ENCODE peak calls at places on chromosomes 16 and 17, in seven cellular contexts. One of them, this sample, is unnamed.

GRCh38 chr16:26569793-26570192 is 496.9 kb upstream of the C16orf82 start:
- DNase-seq in SK-N-SH: no peak
- DNase-seq in mucosa of descending colon: no peak
- DNase-seq in cardiac muscle cell: peak
- DNase-seq in tibial nerve: no peak
- DNase-seq in kidney epithelial cell: no peak
- DNase-seq in lung: no peak
- DNase-seq in this sample: no peak

GRCh38 chr16:47779201-47780016 is 318.3 kb downstream of the PHKB start:
- DNase-seq in SK-N-SH: no peak
- DNase-seq in mucosa of descending colon: peak
- DNase-seq in cardiac muscle cell: no peak
- DNase-seq in tibial nerve: no peak
- DNase-seq in kidney epithelial cell: no peak
- DNase-seq in lung: no peak
- DNase-seq in this sample: no peak

GRCh38 chr16:77888786-77889185 is 100.4 kb downstream of the VAT1L start:
- DNase-seq in SK-N-SH: no peak
- DNase-seq in mucosa of descending colon: no peak
- DNase-seq in cardiac muscle cell: no peak
- DNase-seq in tibial nerve: no peak
- DNase-seq in kidney epithelial cell: no peak
- DNase-seq in lung: no peak
- DNase-seq in this sample: no peak

GRCh38 chr17:82356028-82356427 is 3.0 kb upstream of the TEX19 start:
- DNase-seq in SK-N-SH: no peak
- DNase-seq in mucosa of descending colon: no peak
- DNase-seq in cardiac muscle cell: no peak
- DNase-seq in tibial nerve: no peak
- DNase-seq in kidney epithelial cell: peak
- DNase-seq in lung: peak
- DNase-seq in this sample: no peak

GRCh38 chr17:14299261-14300093 is 1.4 kb upstream of the HS3ST3B1 start:
- DNase-seq in SK-N-SH: no peak
- DNase-seq in mucosa of descending colon: peak
- DNase-seq in cardiac muscle cell: peak
- DNase-seq in tibial nerve: no peak
- DNase-seq in kidney epithelial cell: no peak
- DNase-seq in lung: peak
- DNase-seq in this sample: no peak

GRCh38 chr17:80840011-80840410 is 151.6 kb upstream of the CHMP6 start:
- DNase-seq in SK-N-SH: no peak
- DNase-seq in mucosa of descending colon: peak
- DNase-seq in cardiac muscle cell: no peak
- DNase-seq in tibial nerve: no peak
- DNase-seq in kidney epithelial cell: no peak
- DNase-seq in lung: no peak
- DNase-seq in this sample: no peak

GRCh38 chr16:27209591-27209990 is 6.3 kb downstream of the KDM8 start:
- DNase-seq in SK-N-SH: no peak
- DNase-seq in mucosa of descending colon: no peak
- DNase-seq in cardiac muscle cell: no peak
- DNase-seq in tibial nerve: no peak
- DNase-seq in kidney epithelial cell: no peak
- DNase-seq in lung: no peak
- DNase-seq in this sample: no peak

GRCh38 chr17:78138204-78139060 is 7.8 kb upstream of the C17orf99 start:
- DNase-seq in SK-N-SH: no peak
- DNase-seq in mucosa of descending colon: no peak
- DNase-seq in cardiac muscle cell: no peak
- DNase-seq in tibial nerve: no peak
- DNase-seq in kidney epithelial cell: no peak
- DNase-seq in lung: peak
- DNase-seq in this sample: no peak

GRCh38 chr16:14513389-14514107 is 116.5 kb downstream of the PARN start:
- DNase-seq in SK-N-SH: no peak
- DNase-seq in mucosa of descending colon: no peak
- DNase-seq in cardiac muscle cell: no peak
- DNase-seq in tibial nerve: no peak
- DNase-seq in kidney epithelial cell: no peak
- DNase-seq in lung: no peak
- DNase-seq in this sample: no peak

GRCh38 chr17:75878174-75878998 is at the start of gene TRIM47:
- DNase-seq in SK-N-SH: peak
- DNase-seq in mucosa of descending colon: peak
- DNase-seq in cardiac muscle cell: peak
- DNase-seq in tibial nerve: peak
- DNase-seq in kidney epithelial cell: no peak
- DNase-seq in lung: peak
- DNase-seq in this sample: no peak

GRCh38 chr17:30217746-30218245 is 17.7 kb downstream of the SLC6A4 start:
- DNase-seq in SK-N-SH: no peak
- DNase-seq in mucosa of descending colon: no peak
- DNase-seq in cardiac muscle cell: no peak
- DNase-seq in tibial nerve: no peak
- DNase-seq in kidney epithelial cell: no peak
- DNase-seq in lung: no peak
- DNase-seq in this sample: no peak

GRCh38 chr16:53898993-53899392 is 195.0 kb downstream of the FTO start:
- DNase-seq in SK-N-SH: no peak
- DNase-seq in mucosa of descending colon: no peak
- DNase-seq in cardiac muscle cell: no peak
- DNase-seq in tibial nerve: no peak
- DNase-seq in kidney epithelial cell: no peak
- DNase-seq in lung: no peak
- DNase-seq in this sample: no peak

GRCh38 chr17:74639704-74640142 is 16.2 kb upstream of the CD300E start:
- DNase-seq in SK-N-SH: no peak
- DNase-seq in mucosa of descending colon: no peak
- DNase-seq in cardiac muscle cell: no peak
- DNase-seq in tibial nerve: no peak
- DNase-seq in kidney epithelial cell: no peak
- DNase-seq in lung: no peak
- DNase-seq in this sample: no peak

GRCh38 chr16:23148513-23149266 is 562 bp downstream of the USP31 start:
- DNase-seq in SK-N-SH: peak
- DNase-seq in mucosa of descending colon: peak
- DNase-seq in cardiac muscle cell: peak
- DNase-seq in tibial nerve: peak
- DNase-seq in kidney epithelial cell: no peak
- DNase-seq in lung: peak
- DNase-seq in this sample: no peak

GRCh38 chr17:36008998-36009665 is 7.8 kb upstream of the CCL15 start:
- DNase-seq in SK-N-SH: peak
- DNase-seq in mucosa of descending colon: no peak
- DNase-seq in cardiac muscle cell: no peak
- DNase-seq in tibial nerve: no peak
- DNase-seq in kidney epithelial cell: no peak
- DNase-seq in lung: no peak
- DNase-seq in this sample: no peak

GRCh38 chr16:29779474-29779873 is 1.4 kb downstream of the ZG16 start:
- DNase-seq in SK-N-SH: no peak
- DNase-seq in mucosa of descending colon: peak
- DNase-seq in cardiac muscle cell: no peak
- DNase-seq in tibial nerve: no peak
- DNase-seq in kidney epithelial cell: no peak
- DNase-seq in lung: no peak
- DNase-seq in this sample: no peak

GRCh38 chr17:83122834-83123233 is 43.4 kb downstream of the METRNL start:
- DNase-seq in SK-N-SH: no peak
- DNase-seq in mucosa of descending colon: no peak
- DNase-seq in cardiac muscle cell: no peak
- DNase-seq in tibial nerve: no peak
- DNase-seq in kidney epithelial cell: no peak
- DNase-seq in lung: no peak
- DNase-seq in this sample: no peak

GRCh38 chr17:37388266-37388665 is 12.5 kb downstream of the C17orf78 start:
- DNase-seq in SK-N-SH: no peak
- DNase-seq in mucosa of descending colon: no peak
- DNase-seq in cardiac muscle cell: no peak
- DNase-seq in tibial nerve: no peak
- DNase-seq in kidney epithelial cell: no peak
- DNase-seq in lung: no peak
- DNase-seq in this sample: peak

GRCh38 chr17:37386462-37386861 is 10.7 kb downstream of the C17orf78 start:
- DNase-seq in SK-N-SH: no peak
- DNase-seq in mucosa of descending colon: no peak
- DNase-seq in cardiac muscle cell: no peak
- DNase-seq in tibial nerve: no peak
- DNase-seq in kidney epithelial cell: no peak
- DNase-seq in lung: no peak
- DNase-seq in this sample: no peak

GRCh38 chr17:37382056-37382455 is 6.3 kb downstream of the C17orf78 start:
- DNase-seq in SK-N-SH: no peak
- DNase-seq in mucosa of descending colon: no peak
- DNase-seq in cardiac muscle cell: no peak
- DNase-seq in tibial nerve: no peak
- DNase-seq in kidney epithelial cell: no peak
- DNase-seq in lung: no peak
- DNase-seq in this sample: no peak

GRCh38 chr17:37384560-37385160 is 8.9 kb downstream of the C17orf78 start:
- DNase-seq in SK-N-SH: no peak
- DNase-seq in mucosa of descending colon: no peak
- DNase-seq in cardiac muscle cell: no peak
- DNase-seq in tibial nerve: no peak
- DNase-seq in kidney epithelial cell: no peak
- DNase-seq in lung: no peak
- DNase-seq in this sample: no peak

DNA sequence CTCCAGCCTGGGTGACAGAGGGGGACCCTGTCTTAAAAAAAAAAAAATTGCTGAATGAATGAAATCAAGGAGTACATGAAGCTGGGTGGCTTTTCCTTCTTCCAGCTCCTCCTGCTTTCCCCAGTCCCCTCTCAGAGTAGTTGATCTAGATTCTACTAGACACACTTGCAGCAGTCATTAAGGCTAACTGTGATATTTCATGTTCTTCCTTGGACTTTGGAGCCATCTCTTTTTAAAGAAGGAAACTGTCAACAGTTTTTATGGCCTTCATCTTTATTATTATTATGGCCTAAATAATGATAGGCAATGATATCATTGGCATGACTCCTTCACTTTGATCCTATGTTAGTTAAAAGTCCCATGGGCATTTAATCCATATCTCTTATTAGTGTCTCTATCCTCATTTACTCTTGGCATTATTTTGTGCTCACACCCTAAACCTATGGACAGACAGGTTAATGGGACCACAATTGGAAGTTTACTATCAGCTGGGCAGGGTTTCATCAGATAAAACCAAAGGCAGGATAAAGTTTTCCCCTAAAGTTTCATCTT is 9.7 kb downstream of the C17orf78 start:
- DNase-seq in SK-N-SH: no peak
- DNase-seq in mucosa of descending colon: no peak
- DNase-seq in cardiac muscle cell: no peak
- DNase-seq in tibial nerve: no peak
- DNase-seq in kidney epithelial cell: no peak
- DNase-seq in lung: no peak
- DNase-seq in this sample: no peak
- TF ChIP-seq CTCF in SK-N-SH: no peak
- TF ChIP-seq CTCF in mucosa of descending colon: no peak
- TF ChIP-seq CTCF in cardiac muscle cell: no peak
- TF ChIP-seq CTCF in tibial nerve: no peak
- TF ChIP-seq CTCF in kidney epithelial cell: no peak
- TF ChIP-seq CTCF in lung: no peak
- TF ChIP-seq CTCF in this sample: no peak

DNA sequence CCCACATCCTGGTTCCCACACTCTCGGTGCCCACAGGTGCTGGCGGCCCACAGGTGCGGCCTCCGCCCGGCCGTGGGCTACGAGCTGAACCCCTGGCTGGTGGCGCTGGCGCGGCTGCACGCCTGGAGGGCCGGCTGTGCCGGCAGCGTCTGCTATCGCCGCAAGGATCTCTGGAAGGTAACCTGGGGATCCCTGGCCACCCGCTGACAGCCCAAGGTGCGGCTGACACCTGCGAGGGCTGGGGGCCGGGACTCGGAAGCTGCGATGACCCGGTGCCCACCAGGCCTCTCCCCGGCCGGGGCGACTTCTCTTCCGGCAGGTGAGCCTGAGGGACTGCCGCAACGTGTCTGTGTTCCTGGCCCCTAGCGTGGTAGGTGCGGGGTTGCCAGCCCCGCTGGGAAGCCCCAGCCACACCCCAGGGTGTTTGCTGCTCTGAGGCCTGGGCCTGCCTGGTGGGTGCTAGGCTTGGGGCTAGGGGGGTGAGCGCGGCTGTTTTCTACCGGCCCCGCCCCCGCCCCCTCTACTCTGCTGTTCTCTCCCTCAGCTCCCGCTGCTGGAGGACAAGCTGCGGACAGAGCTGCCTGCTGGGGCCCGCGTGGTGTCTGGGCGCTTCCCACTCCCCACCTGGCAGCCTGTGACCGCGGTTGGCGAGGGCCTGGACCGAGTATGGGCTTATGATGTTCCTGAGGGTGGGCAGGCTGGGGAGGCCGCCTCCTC is 977 bp downstream of the ANTKMT start:
- DNase-seq in SK-N-SH: peak
- DNase-seq in mucosa of descending colon: no peak
- DNase-seq in cardiac muscle cell: no peak
- DNase-seq in tibial nerve: no peak
- DNase-seq in kidney epithelial cell: no peak
- DNase-seq in lung: no peak
- DNase-seq in this sample: no peak
- H3K4me3 ChIP-seq in SK-N-SH: peak
- H3K4me3 ChIP-seq in mucosa of descending colon: no peak
- H3K4me3 ChIP-seq in cardiac muscle cell: peak
- H3K4me3 ChIP-seq in tibial nerve: peak
- H3K4me3 ChIP-seq in kidney epithelial cell: peak
- H3K4me3 ChIP-seq in lung: no peak
- H3K4me3 ChIP-seq in this sample: peak

DNA sequence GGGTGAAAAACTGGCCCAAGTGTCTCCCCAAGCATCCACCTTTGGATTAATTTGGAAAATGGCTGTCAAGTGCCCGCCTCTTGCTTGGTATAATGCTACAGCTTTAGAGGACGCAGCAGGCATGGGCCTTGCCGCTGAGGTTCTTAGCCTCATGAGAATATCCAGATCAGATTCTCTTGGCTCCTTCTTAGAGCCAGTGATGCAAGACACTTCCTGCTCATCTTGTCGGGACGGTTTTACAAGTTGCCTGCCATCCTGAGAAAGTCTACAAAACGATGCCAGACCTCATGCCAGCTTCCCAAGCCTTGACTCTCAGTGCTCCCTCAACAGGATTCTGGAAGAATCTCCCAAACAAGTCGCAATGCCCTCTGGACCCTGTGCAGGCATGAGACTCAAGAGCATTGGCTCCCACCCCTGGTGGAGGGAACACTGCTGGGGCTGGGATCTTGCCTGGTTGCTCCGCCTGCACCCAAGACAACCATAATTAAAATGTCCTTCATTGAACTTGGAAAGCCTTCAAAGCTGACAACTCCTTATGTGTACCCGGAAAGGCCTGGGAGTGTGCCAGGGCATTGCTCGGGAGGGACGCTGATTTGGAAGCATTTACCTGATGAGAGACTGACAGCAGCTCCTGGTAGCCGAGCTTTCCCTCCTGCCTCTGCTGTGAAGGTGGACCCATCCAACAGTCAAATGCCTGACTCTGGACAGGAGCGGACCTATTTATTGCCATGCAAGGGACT is 25.8 kb upstream of the STH start:
- DNase-seq in SK-N-SH: no peak
- DNase-seq in mucosa of descending colon: peak
- DNase-seq in cardiac muscle cell: no peak
- DNase-seq in tibial nerve: no peak
- DNase-seq in kidney epithelial cell: no peak
- DNase-seq in lung: peak
- DNase-seq in this sample: no peak
- TF ChIP-seq CTCF in SK-N-SH: no peak
- TF ChIP-seq CTCF in mucosa of descending colon: no peak
- TF ChIP-seq CTCF in cardiac muscle cell: no peak
- TF ChIP-seq CTCF in tibial nerve: no peak
- TF ChIP-seq CTCF in kidney epithelial cell: no peak
- TF ChIP-seq CTCF in lung: no peak
- TF ChIP-seq CTCF in this sample: no peak

GRCh38 chr17:2708585-2709172 is 2.9 kb downstream of the CLUH start:
- DNase-seq in SK-N-SH: no peak
- DNase-seq in mucosa of descending colon: peak
- DNase-seq in cardiac muscle cell: no peak
- DNase-seq in tibial nerve: no peak
- DNase-seq in kidney epithelial cell: no peak
- DNase-seq in lung: no peak
- DNase-seq in this sample: no peak
- H3K4me3 ChIP-seq in SK-N-SH: no peak
- H3K4me3 ChIP-seq in mucosa of descending colon: peak
- H3K4me3 ChIP-seq in cardiac muscle cell: no peak
- H3K4me3 ChIP-seq in tibial nerve: peak
- H3K4me3 ChIP-seq in kidney epithelial cell: no peak
- H3K4me3 ChIP-seq in lung: no peak
- H3K4me3 ChIP-seq in this sample: no peak